ENCODE peak calls at places on chromosomes 2 and 18, in five cellular contexts. L is fibroblast of lung, K is bronchial epithelial cell, O is spleen, J is AG04450. I is an unnamed sample.

GRCh38 chr18:3046216-3046808 is 33.4 kb upstream of the LPIN2 start:
- DNase-seq in L (no peak), K (no peak), O (no peak), J (no peak), I (no peak)

GRCh38 chr2:206260427-206261012 is 13.9 kb upstream of the ZDBF2 start:
- DNase-seq in L (peak; percentile 44), K (peak; percentile 37), O (no peak), J (no peak), I (no peak)

GRCh38 chr18:76524900-76525698 is 30.1 kb upstream of the ZNF516 start:
- DNase-seq in L (peak; percentile 85), K (peak; percentile 55), O (no peak), J (no peak), I (no peak)

GRCh38 chr2:53131416-53131815 is 636.2 kb upstream of the CHAC2 start:
- DNase-seq in L (peak; percentile 18), K (peak; percentile 82), O (no peak), J (no peak), I (no peak)

GRCh38 chr2:195575879-195576391 is 81.1 kb upstream of the SLC39A10 start:
- DNase-seq in L (peak; percentile 85), K (peak; percentile 91), O (peak; percentile 83), J (no peak), I (no peak)

GRCh38 chr2:164840930-164841718 is 499 bp downstream of the COBLL1 start:
- DNase-seq in L (peak; percentile 30), K (peak; percentile 38), O (peak; percentile 92), J (no peak), I (peak; percentile 39)

GRCh38 chr2:232349946-232350635 is 28.5 kb upstream of the ALPP start:
- DNase-seq in L (no peak), K (no peak), O (peak; percentile 38), J (no peak), I (no peak)

GRCh38 chr2:197708331-197708730 is 3.2 kb downstream of the MARS2 start:
- DNase-seq in L (peak; percentile 40), K (peak; percentile 90), O (no peak), J (peak; percentile 27), I (no peak)

GRCh38 chr2:217873371-217873770 is 129.4 kb downstream of the TNS1 start:
- DNase-seq in L (no peak), K (no peak), O (no peak), J (no peak), I (no peak)

GRCh38 chr18:76467371-76468190 is 27.5 kb downstream of the ZNF516 start:
- DNase-seq in L (no peak), K (no peak), O (no peak), J (no peak), I (no peak)

GRCh38 chr2:217413193-217413592 is 553.3 kb upstream of the TNP1 start:
- DNase-seq in L (peak; percentile 48), K (no peak), O (no peak), J (no peak), I (no peak)

GRCh38 chr2:203498161-203498560 is 36.9 kb downstream of the RAPH1 start:
- DNase-seq in L (peak; percentile 89), K (peak; percentile 91), O (no peak), J (peak; percentile 26), I (no peak)

GRCh38 chr2:37688771-37689468 is 17.5 kb upstream of the CDC42EP3 start:
- DNase-seq in L (peak; percentile 93), K (peak; percentile 89), O (no peak), J (peak; percentile 80), I (no peak)

GRCh38 chr2:95001117-95001551 is 24.4 kb upstream of the MAL start:
- DNase-seq in L (no peak), K (no peak), O (peak; percentile 40), J (no peak), I (no peak)

GRCh38 chr2:233210843-233211600 is 40.5 kb upstream of the ATG16L1 start:
- DNase-seq in L (peak; percentile 92), K (peak; percentile 86), O (peak; percentile 78), J (peak; percentile 82), I (peak; percentile 61)

GRCh38 chr2:42450136-42450535 is 43.6 kb downstream of the KCNG3 start:
- DNase-seq in L (no peak), K (peak; percentile 27), O (no peak), J (no peak), I (no peak)

GRCh38 chr2:96233880-96234316 is 25.3 kb upstream of the STARD7 start:
- DNase-seq in L (no peak), K (no peak), O (no peak), J (no peak), I (no peak)

GRCh38 chr2:65530547-65531320 is 98.3 kb upstream of the SPRED2 start:
- DNase-seq in L (peak; percentile 54), K (peak; percentile 30), O (no peak), J (no peak), I (no peak)

GRCh38 chr18:45423664-45424063 is 191.6 kb upstream of the SLC14A2 start:
- DNase-seq in L (no peak), K (no peak), O (no peak), J (no peak), I (no peak)

GRCh38 chr2:101828267-101829017 is 130.9 kb downstream of the MAP4K4 start:
- DNase-seq in L (peak; percentile 91), K (no peak), O (no peak), J (no peak), I (no peak)

GRCh38 chr2:59827677-59828076 is 725.8 kb downstream of the BCL11A start:
- DNase-seq in L (no peak), K (no peak), O (no peak), J (no peak), I (no peak)

GRCh38 chr18:32930695-32931301 is 158.0 kb upstream of the KLHL14 start:
- DNase-seq in L (peak; percentile 74), K (peak; percentile 59), O (no peak), J (peak; percentile 10), I (no peak)

GRCh38 chr18:59123588-59124369 is 15.9 kb upstream of the SEC11C start:
- DNase-seq in L (peak; percentile 74), K (peak; percentile 96), O (no peak), J (peak; percentile 75), I (no peak)

GRCh38 chr2:20179179-20179754 is 45.7 kb downstream of the SDC1 start:
- DNase-seq in L (no peak), K (no peak), O (peak; percentile 41), J (no peak), I (no peak)

GRCh38 chr2:213710164-213710563 is 425.9 kb downstream of the SPAG16 start:
- DNase-seq in L (no peak), K (no peak), O (no peak), J (no peak), I (no peak)

GRCh38 chr2:32360416-32360815 is 3.6 kb downstream of the BIRC6 start:
- DNase-seq in L (peak; percentile 12), K (no peak), O (no peak), J (no peak), I (no peak)

GRCh38 chr2:126864861-126865260 is 33.8 kb upstream of the TEX51 start:
- DNase-seq in L (no peak), K (no peak), O (no peak), J (no peak), I (no peak)
- TF ChIP-seq CTCF in L (no peak), K (no peak), O (no peak), J (peak; percentile 34), I (no peak)

GRCh38 chr2:191155608-191156071 is 4.8 kb upstream of the STAT4 start:
- DNase-seq in L (peak; percentile 75), K (peak; percentile 59), O (no peak), J (no peak), I (no peak)
- TF ChIP-seq CTCF in L (peak; percentile 84), K (peak; percentile 66), O (peak; percentile 54), J (peak; percentile 78), I (peak; percentile 31)

GRCh38 chr18:74654637-74655036 is 57.0 kb downstream of the ZNF407 start:
- DNase-seq in L (peak; percentile 70), K (no peak), O (no peak), J (no peak), I (no peak)

GRCh38 chr18:74652392-74652988 is 54.8 kb downstream of the ZNF407 start:
- DNase-seq in L (peak; percentile 74), K (peak; percentile 52), O (no peak), J (peak; percentile 32), I (no peak)
- TF ChIP-seq CTCF in L (peak; percentile 55), K (peak; percentile 33), O (peak; percentile 51), J (peak; percentile 63), I (peak; percentile 72)

GRCh38 chr2:44358498-44358897 is 2.8 kb downstream of the PREPL start:
- DNase-seq in L (peak; percentile 38), K (peak; percentile 61), O (no peak), J (no peak), I (no peak)

GRCh38 chr2:44364604-44365003 is 2.9 kb downstream of the CAMKMT start:
- DNase-seq in L (no peak), K (no peak), O (no peak), J (no peak), I (no peak)

GRCh38 chr2:44362207-44363015 is 664 bp downstream of the CAMKMT start:
- DNase-seq in L (peak; percentile 54), K (peak; percentile 44), O (peak; percentile 85), J (no peak), I (peak; percentile 25)

GRCh38 chr2:44360749-44361329 is 455 bp downstream of the PREPL start:
- DNase-seq in L (peak; percentile 21), K (peak; percentile 12), O (no peak), J (no peak), I (no peak)

GRCh38 chr2:44361330-44362206 is at the start of the genes CAMKMT and PREPL:
- DNase-seq in L (peak; percentile 99), K (peak; percentile 89), O (peak; percentile 99), J (peak; percentile 95), I (peak; percentile 97)
- TF ChIP-seq CTCF in L (no peak), K (no peak), O (peak; percentile 5), J (no peak), I (no peak)

GRCh38 chr2:58762176-58762781 is 521.2 kb upstream of the FANCL start:
- DNase-seq in L (peak; percentile 29), K (peak; percentile 67), O (peak; percentile 59), J (peak; percentile 4), I (peak; percentile 81)
- TF ChIP-seq CTCF in L (peak; percentile 44), K (peak; percentile 66), O (peak; percentile 42), J (peak; percentile 62), I (peak; percentile 76)

I was measured in mesothelial cell of epicardium.